ENCODE peak calls at places on chromosomes 13 and 19, in four cellular contexts. One of them, this sample, is unnamed.

GRCh38 chr19:49862411-49863253 is 4.7 kb downstream of the PNKP start:
- DNase-seq in GM12878: no peak
- DNase-seq in GM12891: no peak
- DNase-seq in K562: peak; percentile 74
- DNase-seq in this sample: no peak

GRCh38 chr19:7856277-7856581 is 18.0 kb downstream of the PRR36 start:
- DNase-seq in GM12878: no peak
- DNase-seq in GM12891: no peak
- DNase-seq in K562: no peak
- DNase-seq in this sample: no peak

GRCh38 chr19:40216013-40216776 is 2.0 kb downstream of the TTC9B start:
- DNase-seq in GM12891: no peak
- DNase-seq in K562: no peak
- DNase-seq in GM12878: no peak
- DNase-seq in this sample: no peak

GRCh38 chr13:113518080-113518803 is 27.7 kb upstream of the DCUN1D2 start:
- DNase-seq in GM12878: no peak
- DNase-seq in GM12891: no peak
- DNase-seq in K562: no peak
- DNase-seq in this sample: no peak

GRCh38 chr19:44686896-44687295 is 12.1 kb upstream of the CEACAM16 start:
- DNase-seq in GM12878: no peak
- DNase-seq in K562: no peak
- DNase-seq in GM12891: no peak
- DNase-seq in this sample: no peak

GRCh38 chr19:18280247-18281081 is 958 bp downstream of the JUND start:
- DNase-seq in GM12891: no peak
- DNase-seq in GM12878: no peak
- DNase-seq in K562: peak; percentile 85
- DNase-seq in this sample: peak; percentile 85

GRCh38 chr13:21675095-21676007 is 4.5 kb downstream of the FGF9 start:
- DNase-seq in GM12878: no peak
- DNase-seq in K562: no peak
- DNase-seq in GM12891: no peak
- DNase-seq in this sample: no peak

GRCh38 chr19:8209965-8210659 is 942 bp downstream of the CERS4 start:
- DNase-seq in GM12891: peak; percentile 42
- DNase-seq in K562: no peak
- DNase-seq in GM12878: no peak
- DNase-seq in this sample: no peak

GRCh38 chr13:100269837-100270236 is 180.9 kb downstream of the PCCA start:
- DNase-seq in K562: no peak
- DNase-seq in GM12878: no peak
- DNase-seq in GM12891: no peak
- DNase-seq in this sample: peak; percentile 6

GRCh38 chr13:39016789-39017188 is 21.1 kb downstream of the PROSER1 start:
- DNase-seq in K562: peak; percentile 21
- DNase-seq in GM12891: peak; percentile 18
- DNase-seq in GM12878: no peak
- DNase-seq in this sample: no peak

GRCh38 chr13:106033634-106034033 is 501.8 kb downstream of the EFNB2 start:
- DNase-seq in GM12891: no peak
- DNase-seq in GM12878: no peak
- DNase-seq in K562: no peak
- DNase-seq in this sample: no peak

GRCh38 chr19:16363133-16363851 is 38.7 kb downstream of the KLF2 start:
- DNase-seq in GM12891: no peak
- DNase-seq in GM12878: no peak
- DNase-seq in K562: no peak
- DNase-seq in this sample: no peak

GRCh38 chr13:30697177-30697953 is 38.0 kb upstream of the ALOX5AP start:
- DNase-seq in GM12891: no peak
- DNase-seq in K562: no peak
- DNase-seq in GM12878: no peak
- DNase-seq in this sample: no peak

GRCh38 chr13:60396783-60397692 is at the start of gene TDRD3:
- DNase-seq in GM12878: peak; percentile 59
- DNase-seq in GM12891: peak; percentile 66
- DNase-seq in K562: peak; percentile 70
- DNase-seq in this sample: peak; percentile 92

GRCh38 chr13:106302011-106302410 is 233.5 kb downstream of the EFNB2 start:
- DNase-seq in GM12878: no peak
- DNase-seq in K562: no peak
- DNase-seq in GM12891: no peak
- DNase-seq in this sample: no peak

GRCh38 chr13:97435794-97436193 is 1.8 kb downstream of the RAP2A start:
- DNase-seq in GM12878: no peak
- DNase-seq in GM12891: no peak
- DNase-seq in K562: no peak
- DNase-seq in this sample: no peak

GRCh38 chr19:33193269-33193863 is 764 bp upstream of the LRP3 start:
- DNase-seq in GM12891: no peak
- DNase-seq in GM12878: no peak
- DNase-seq in K562: no peak
- DNase-seq in this sample: no peak

GRCh38 chr19:1665565-1666047 is 13.2 kb upstream of the TCF3 start:
- DNase-seq in GM12891: no peak
- DNase-seq in GM12878: no peak
- DNase-seq in K562: peak; percentile 51
- DNase-seq in this sample: no peak

GRCh38 chr19:638901-639250 is 803 bp upstream of the FGF22 start:
- DNase-seq in GM12891: no peak
- DNase-seq in GM12878: no peak
- DNase-seq in K562: no peak
- DNase-seq in this sample: no peak

GRCh38 chr13:76440568-76440967 is 445.6 kb downstream of the KCTD12 start:
- DNase-seq in K562: no peak
- DNase-seq in GM12891: peak; percentile 24
- DNase-seq in GM12878: peak; percentile 17
- DNase-seq in this sample: peak; percentile 36

GRCh38 chr13:58893396-58893795 is 1261.9 kb downstream of the PCDH17 start:
- DNase-seq in GM12891: no peak
- DNase-seq in K562: no peak
- DNase-seq in GM12878: no peak
- DNase-seq in this sample: no peak

GRCh38 chr13:61149333-61149730 is 266.3 kb downstream of the PCDH20 start:
- DNase-seq in GM12891: no peak
- DNase-seq in GM12878: no peak
- DNase-seq in K562: no peak
- DNase-seq in this sample: no peak

GRCh38 chr13:73702419-73703071 is 431.7 kb downstream of the KLF12 start:
- DNase-seq in GM12878: peak; percentile 21
- DNase-seq in GM12891: no peak
- DNase-seq in K562: no peak
- DNase-seq in this sample: no peak

GRCh38 chr13:47144782-47145181 is 247.9 kb upstream of the HTR2A start:
- DNase-seq in GM12878: no peak
- DNase-seq in GM12891: no peak
- DNase-seq in K562: no peak
- DNase-seq in this sample: no peak

GRCh38 chr13:21054313-21054712 is 7.1 kb downstream of the LATS2 start:
- DNase-seq in GM12891: no peak
- DNase-seq in K562: no peak
- DNase-seq in GM12878: no peak
- DNase-seq in this sample: no peak

GRCh38 chr13:80441968-80442367 is 101.0 kb upstream of the SPRY2 start:
- DNase-seq in GM12878: no peak
- DNase-seq in GM12891: no peak
- DNase-seq in K562: no peak
- DNase-seq in this sample: peak; percentile 23

GRCh38 chr13:49441846-49442245 is 2.0 kb downstream of the CAB39L start:
- DNase-seq in GM12878: no peak
- DNase-seq in K562: no peak
- DNase-seq in GM12891: no peak
- DNase-seq in this sample: no peak

GRCh38 chr19:41479757-41480191 is 36.8 kb downstream of the ERICH4 start:
- DNase-seq in GM12891: no peak
- DNase-seq in K562: peak; percentile 34
- DNase-seq in GM12878: no peak
- DNase-seq in this sample: no peak
- TF ChIP-seq SPI1 in GM12891: no peak
- TF ChIP-seq SPI1 in K562: no peak
- TF ChIP-seq SPI1 in GM12878: no peak
- TF ChIP-seq SPI1 in this sample: no peak

GRCh38 chr13:22903925-22904324 is 276.9 kb upstream of the SGCG start:
- DNase-seq in GM12891: no peak
- DNase-seq in K562: peak; percentile 34
- DNase-seq in GM12878: no peak
- DNase-seq in this sample: no peak
- TF ChIP-seq SPI1 in GM12891: no peak
- TF ChIP-seq SPI1 in K562: no peak
- TF ChIP-seq SPI1 in GM12878: no peak
- TF ChIP-seq SPI1 in this sample: no peak

DNA sequence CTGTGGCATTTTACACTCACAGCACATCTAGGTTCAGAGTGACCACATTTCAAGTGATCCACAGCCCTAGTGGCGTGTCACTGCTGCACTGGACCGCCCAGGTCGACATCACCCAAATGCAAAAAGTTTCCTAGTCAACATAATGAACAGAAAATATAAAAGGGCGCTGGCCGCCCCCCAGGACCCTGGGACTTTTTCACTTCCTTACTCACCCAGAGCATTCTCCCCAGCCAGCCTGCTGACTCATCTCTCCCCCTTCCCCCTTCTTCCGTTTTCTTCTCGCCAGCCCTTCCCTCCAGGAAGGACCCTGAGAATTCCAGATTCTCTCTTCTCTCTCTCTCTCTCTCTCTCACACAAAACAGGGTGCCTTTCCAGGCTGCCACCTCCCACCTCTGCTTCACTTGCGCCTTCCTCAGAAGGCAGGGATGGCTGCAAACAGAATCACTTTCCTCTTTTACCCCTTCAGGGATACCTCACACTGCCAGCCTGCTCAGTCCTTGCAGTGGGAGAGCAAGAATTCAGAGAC is 21.0 kb upstream of the GRWD1 start:
- DNase-seq in GM12891: no peak
- DNase-seq in K562: peak; percentile 73
- DNase-seq in GM12878: no peak
- DNase-seq in this sample: peak; percentile 44
- TF ChIP-seq SPI1 in GM12891: peak; percentile 88
- TF ChIP-seq SPI1 in K562: peak; percentile 82
- TF ChIP-seq SPI1 in GM12878: peak; percentile 79
- TF ChIP-seq SPI1 in this sample: peak; percentile 69

DNA sequence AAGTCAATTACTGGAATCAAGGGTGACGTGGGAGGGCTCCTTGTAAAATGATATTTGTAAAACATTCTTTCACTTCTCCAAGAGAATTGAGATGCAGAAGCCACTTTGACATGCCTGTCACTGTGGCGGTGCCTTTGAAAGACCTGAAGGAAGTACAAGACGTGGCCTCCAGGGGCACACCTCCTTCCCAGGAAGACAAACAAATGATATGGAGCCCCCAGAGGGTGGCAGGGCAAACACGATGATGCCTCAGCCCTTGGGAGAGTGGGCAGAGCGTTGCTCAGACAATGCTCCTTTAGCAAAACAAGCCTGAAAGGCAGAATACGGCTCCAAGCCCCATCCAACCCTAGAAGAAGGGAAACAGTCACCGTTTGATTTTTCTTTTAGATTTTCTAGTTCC is 9.3 kb upstream of the ATP12A start:
- DNase-seq in GM12878: no peak
- DNase-seq in GM12891: no peak
- DNase-seq in K562: peak; percentile 17
- DNase-seq in this sample: no peak
- TF ChIP-seq SPI1 in GM12878: no peak
- TF ChIP-seq SPI1 in GM12891: no peak
- TF ChIP-seq SPI1 in K562: no peak
- TF ChIP-seq SPI1 in this sample: no peak

DNA sequence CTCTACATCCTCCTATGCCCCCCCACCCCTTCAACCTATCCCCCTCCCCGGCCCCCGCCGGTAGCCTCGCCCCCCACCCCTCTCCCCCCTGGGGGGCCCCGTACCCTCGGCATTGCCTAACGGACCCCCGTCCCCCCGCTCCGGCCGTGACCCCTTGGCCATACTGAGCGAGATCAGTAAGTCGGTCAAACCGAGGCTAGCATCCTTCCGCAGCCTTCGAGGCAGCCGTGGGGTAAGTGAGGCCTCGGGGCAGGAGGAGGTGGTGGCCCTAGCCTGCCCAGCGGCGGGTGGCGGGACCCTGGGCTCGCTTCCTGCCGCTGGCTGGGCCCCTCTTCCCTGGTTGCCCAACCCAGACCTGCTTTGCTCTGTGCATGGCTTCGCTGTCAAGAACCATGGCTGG is 6.5 kb downstream of the TRIP10 start:
- DNase-seq in GM12891: no peak
- DNase-seq in GM12878: no peak
- DNase-seq in K562: no peak
- DNase-seq in this sample: no peak
- TF ChIP-seq SPI1 in GM12891: no peak
- TF ChIP-seq SPI1 in GM12878: no peak
- TF ChIP-seq SPI1 in K562: no peak
- TF ChIP-seq SPI1 in this sample: no peak

DNA sequence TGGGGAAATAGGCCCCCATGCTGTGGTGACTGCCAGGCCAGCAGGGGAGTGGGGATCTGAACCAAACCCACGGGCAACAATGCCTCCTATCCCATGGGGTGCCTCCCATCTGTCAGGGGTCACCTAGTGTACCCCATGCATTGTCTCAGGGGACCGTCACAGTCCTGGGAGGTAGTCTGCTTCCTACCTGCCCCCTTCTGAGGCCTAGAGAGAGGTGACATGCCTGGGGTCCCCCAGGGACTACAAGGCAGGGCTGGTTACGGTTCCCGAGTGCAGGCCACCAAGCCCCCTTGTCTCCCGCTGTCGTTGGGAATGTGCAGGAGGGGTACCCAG is 11.1 kb downstream of the NDUFB7 start:
- DNase-seq in GM12878: no peak
- DNase-seq in GM12891: no peak
- DNase-seq in K562: no peak
- DNase-seq in this sample: no peak
- TF ChIP-seq SPI1 in GM12878: no peak
- TF ChIP-seq SPI1 in GM12891: no peak
- TF ChIP-seq SPI1 in K562: no peak
- TF ChIP-seq SPI1 in this sample: no peak

DNA sequence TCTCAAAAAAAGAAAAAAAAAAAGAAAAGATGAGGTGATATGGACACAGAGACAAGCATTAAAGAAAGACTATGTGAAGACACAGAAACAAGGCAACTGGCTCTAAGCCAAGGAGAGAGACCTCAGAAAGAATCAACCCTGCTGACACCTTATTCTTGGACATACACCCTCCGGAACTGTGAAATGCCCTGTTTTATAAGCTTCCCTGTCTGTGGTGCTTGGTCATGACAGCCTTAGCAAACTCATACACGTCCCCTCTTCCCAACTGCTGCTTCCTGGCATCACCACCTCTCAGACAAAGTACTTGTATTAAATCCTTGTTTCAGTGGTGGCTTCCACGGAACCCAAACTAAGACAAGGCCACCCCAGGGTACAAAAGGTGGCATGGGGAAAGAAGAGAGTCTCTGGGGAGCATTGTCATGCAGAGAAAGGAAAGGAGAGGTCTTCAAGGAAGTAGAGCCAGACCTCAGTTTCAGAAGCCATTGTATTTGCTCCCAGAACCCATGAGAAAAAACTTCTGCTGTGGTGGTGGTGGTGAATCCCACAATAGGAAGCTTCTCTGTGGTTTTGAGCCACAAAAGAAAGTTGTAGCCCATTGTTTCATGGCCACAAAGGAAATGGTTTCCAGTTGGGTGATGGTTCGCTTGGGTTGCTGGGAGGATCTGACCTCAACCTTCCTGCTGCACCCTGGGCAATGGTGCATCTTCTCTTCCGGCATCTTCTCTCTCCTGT is 16.3 kb upstream of the TSPAN16 start:
- DNase-seq in K562: no peak
- DNase-seq in GM12878: peak; percentile 86
- DNase-seq in GM12891: no peak
- DNase-seq in this sample: peak; percentile 60
- TF ChIP-seq SPI1 in K562: no peak
- TF ChIP-seq SPI1 in GM12878: no peak
- TF ChIP-seq SPI1 in GM12891: no peak
- TF ChIP-seq SPI1 in this sample: peak; percentile 27